ENCODE peak calls at places on chromosomes 2 and 18, in six cellular contexts. M, N, K, C, R and A are unnamed samples.

GRCh38 chr2:70381821-70382220 is 80.0 kb upstream of the FAM136A start:
- DNase-seq in M (no peak), N (peak; percentile 21), K (no peak), C (no peak), R (no peak), A (no peak)

GRCh38 chr2:27123302-27124150 is at the start of gene ABHD1:
- DNase-seq in M (peak; percentile 77), N (no peak), K (peak; percentile 38), C (no peak), R (no peak), A (peak; percentile 55)

GRCh38 chr2:203786912-203787311 is 80.5 kb downstream of the CD28 start:
- DNase-seq in M (no peak), N (peak; percentile 90), K (no peak), C (no peak), R (no peak), A (peak; percentile 69)

GRCh38 chr2:27297195-27297594 is 11.1 kb downstream of the UCN start:
- DNase-seq in M (no peak), N (no peak), K (no peak), C (no peak), R (no peak), A (no peak)

GRCh38 chr2:130358420-130359350 is 2.8 kb downstream of the PTPN18 start:
- DNase-seq in M (no peak), N (no peak), K (no peak), C (no peak), R (no peak), A (no peak)

GRCh38 chr2:135744761-135745314 is 3.2 kb downstream of the UBXN4 start:
- DNase-seq in M (peak; percentile 32), N (peak; percentile 18), K (peak; percentile 42), C (no peak), R (peak; percentile 18), A (peak; percentile 66)

GRCh38 chr2:102100371-102101096 is 42.0 kb upstream of the IL1R1 start:
- DNase-seq in M (no peak), N (peak; percentile 62), K (peak; percentile 33), C (peak; percentile 68), R (no peak), A (peak; percentile 56)

GRCh38 chr2:1727101-1727771 is 17.1 kb downstream of the PXDN start:
- DNase-seq in M (no peak), N (peak; percentile 53), K (no peak), C (no peak), R (peak; percentile 80), A (no peak)

GRCh38 chr18:6920099-6920955 is 190.8 kb downstream of the ARHGAP28 start:
- DNase-seq in M (peak; percentile 82), N (peak; percentile 85), K (peak; percentile 57), C (peak; percentile 44), R (peak; percentile 86), A (peak; percentile 47)

DNA sequence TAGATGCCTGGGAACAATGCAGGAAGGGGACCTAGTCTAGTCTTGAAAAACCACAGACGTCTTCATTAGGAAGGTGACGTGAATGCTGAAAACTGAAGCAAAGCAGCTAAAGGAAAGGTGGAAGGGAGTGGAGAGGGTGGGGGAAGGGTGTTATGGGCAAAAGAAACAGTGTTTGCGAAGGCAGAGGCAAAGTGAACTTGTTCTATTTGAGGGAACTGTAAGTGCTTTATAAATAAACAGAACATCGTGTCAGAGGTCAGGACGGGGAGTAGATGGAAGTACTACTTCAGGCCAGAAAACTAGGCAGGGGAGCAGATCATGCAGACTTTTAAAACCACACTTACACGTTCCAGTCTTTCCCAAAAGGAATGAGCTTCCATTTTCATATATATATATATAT is 57.8 kb downstream of the FASTKD2 start:
- DNase-seq in M (peak; percentile 69), N (no peak), K (no peak), C (no peak), R (no peak), A (no peak)
- H3K4me3 ChIP-seq in M (no peak overlapping the region), N (no peak overlapping the region), K (no peak overlapping the region), C (no peak overlapping the region), R (no peak overlapping the region), A (no peak overlapping the region)

GRCh38 chr2:31067259-31067658 is 71.0 kb downstream of the GALNT14 start:
- DNase-seq in M (no peak), N (no peak), K (no peak), C (no peak), R (no peak), A (no peak)
- TF ChIP-seq CTCF in M (no peak), N (no peak), K (no peak), C (no peak), R (peak; percentile 49), A (peak; percentile 15)

DNA sequence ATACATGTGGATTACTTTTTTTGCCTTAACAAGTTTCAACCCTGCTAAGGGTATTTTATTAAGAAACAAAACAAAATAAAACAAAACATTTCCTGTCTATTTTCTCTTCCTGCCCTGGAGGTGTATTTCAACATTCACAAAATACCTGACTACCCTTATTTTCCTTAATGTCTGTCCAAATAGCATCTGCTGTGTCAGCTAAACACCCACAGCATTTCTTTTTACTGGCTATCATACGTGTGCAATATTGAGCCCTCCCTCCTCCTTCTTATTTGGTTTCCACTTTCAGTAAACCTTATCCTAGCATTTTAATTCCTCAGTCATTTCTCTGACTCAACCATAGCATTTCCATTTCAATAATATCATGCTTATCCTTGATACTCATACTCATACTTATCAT is 1420.0 kb upstream of the ZEB2 start:
- DNase-seq in M (no peak), N (no peak), K (no peak), C (no peak), R (no peak), A (no peak)
- H3K4me3 ChIP-seq in M (no peak overlapping the region), N (no peak overlapping the region), K (no peak overlapping the region), C (no peak overlapping the region), R (no peak overlapping the region), A (no peak overlapping the region)

GRCh38 chr18:74654637-74655036 is 57.0 kb downstream of the ZNF407 start:
- DNase-seq in M (no peak), N (peak; percentile 58), K (no peak), C (peak; percentile 26), R (no peak), A (peak; percentile 41)
- TF ChIP-seq CTCF in M (no peak), N (peak; percentile 29), K (peak; percentile 8), C (no peak), R (peak; percentile 7), A (no peak)

GRCh38 chr2:13218205-13218604 is 501.5 kb downstream of the TRIB2 start:
- DNase-seq in M (no peak), N (no peak), K (no peak), C (no peak), R (no peak), A (no peak)
- H3K4me3 ChIP-seq in M (no peak overlapping the region), N (no peak overlapping the region), K (no peak overlapping the region), C (no peak overlapping the region), R (no peak overlapping the region), A (no peak overlapping the region)

GRCh38 chr18:62324355-62324828 is 718 bp upstream of the TNFRSF11A start:
- DNase-seq in M (no peak), N (no peak), K (no peak), C (no peak), R (no peak), A (peak; percentile 25)

GRCh38 chr18:62325806-62326645 is 916 bp downstream of the TNFRSF11A start:
- DNase-seq in M (no peak), N (peak; percentile 16), K (peak; percentile 38), C (no peak), R (no peak), A (no peak)

GRCh38 chr18:62326646-62327348 is 1.7 kb downstream of the TNFRSF11A start:
- DNase-seq in M (no peak), N (no peak), K (no peak), C (no peak), R (no peak), A (no peak)

GRCh38 chr18:62323483-62324354 is 1.4 kb upstream of the TNFRSF11A start:
- DNase-seq in M (no peak), N (no peak), K (no peak), C (no peak), R (no peak), A (no peak)

DNA sequence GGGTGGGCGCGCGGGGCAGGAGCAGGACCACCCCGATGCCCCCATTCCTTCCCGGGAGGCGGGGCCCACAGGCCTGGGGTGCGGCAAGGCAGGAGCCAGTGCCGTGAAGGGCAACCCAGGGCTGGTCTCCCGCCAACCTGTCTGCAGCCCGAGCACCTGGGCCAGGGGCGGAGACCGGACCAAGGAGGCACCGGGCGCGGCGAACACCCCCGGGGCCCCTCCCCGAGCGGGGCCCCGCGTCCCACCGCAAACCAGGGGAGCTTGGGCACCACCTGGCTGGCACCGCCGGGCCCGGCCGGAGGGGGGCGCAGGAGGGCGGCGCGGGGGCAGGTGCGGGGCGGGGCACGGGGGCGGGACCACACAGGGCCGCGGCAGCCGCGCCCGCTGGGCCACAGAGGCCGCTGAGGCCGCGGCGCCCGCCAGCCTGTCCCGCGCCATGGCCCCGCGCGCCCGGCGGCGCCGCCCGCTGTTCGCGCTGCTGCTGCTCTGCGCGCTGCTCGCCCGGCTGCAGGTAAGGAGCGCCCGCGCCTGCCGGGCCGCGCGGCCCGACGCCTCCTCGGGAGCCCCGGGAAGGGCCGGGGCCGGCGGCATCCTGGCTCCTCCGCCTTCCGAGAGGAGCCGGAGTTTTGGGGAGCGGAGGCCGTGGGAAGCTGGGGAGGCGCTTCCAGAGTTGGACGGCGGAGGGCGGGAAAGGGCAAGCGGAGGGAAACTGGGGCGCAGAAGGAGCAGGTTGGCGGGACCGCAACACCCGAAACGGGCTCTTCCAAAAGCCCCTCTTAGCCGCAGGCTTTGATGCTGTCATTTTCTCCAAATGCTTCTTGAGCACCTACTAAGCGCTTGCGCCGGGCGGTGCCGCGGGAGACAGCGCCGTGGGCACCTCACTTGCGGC is at the start of gene TNFRSF11A:
- DNase-seq in M (peak; percentile 51), N (no peak), K (peak; percentile 66), C (no peak), R (no peak), A (peak; percentile 37)
- TF ChIP-seq CTCF in M (peak; percentile 23), N (no peak), K (peak; percentile 61), C (peak; percentile 27), R (no peak), A (no peak)

GRCh38 chr2:112275887-112276773 is 733 bp downstream of the ZC3H6 start:
- DNase-seq in M (peak; percentile 91), N (peak; percentile 92), K (peak; percentile 90), C (peak; percentile 74), R (peak; percentile 79), A (peak; percentile 88)
- H3K4me3 ChIP-seq in M (peak overlapping the region; percentile 99), N (peak overlapping the region; percentile 88), K (peak overlapping the region; percentile 73), C (peak overlapping the region; percentile 91), R (peak overlapping the region; percentile 89), A (peak overlapping the region; percentile 91)